ENCODE peak calls at places on chromosomes 11 and 22, in four cellular contexts. L, O, K and Y are unnamed samples.

GRCh38 chr22:22995166-22995565 is 75.2 kb upstream of the GNAZ start:
- DNase-seq in L (peak; percentile 72), O (no peak), K (no peak), Y (no peak)

GRCh38 chr22:27347951-27348350 is 453.6 kb downstream of the MN1 start:
- DNase-seq in L (no peak), O (no peak), K (no peak), Y (no peak)

GRCh38 chr11:12137938-12138731 is 27.7 kb downstream of the MICAL2 start:
- DNase-seq in L (no peak), O (no peak), K (no peak), Y (no peak)

GRCh38 chr22:26554956-26555355 is 35.0 kb downstream of the TPST2 start:
- DNase-seq in L (no peak), O (peak; percentile 46), K (no peak), Y (no peak)

GRCh38 chr11:45812581-45813548 is 7.9 kb downstream of the SLC35C1 start:
- DNase-seq in L (no peak), O (no peak), K (no peak), Y (no peak)

GRCh38 chr11:18019650-18020049 is 6.8 kb upstream of the SERGEF start:
- DNase-seq in L (no peak), O (no peak), K (no peak), Y (no peak)

GRCh38 chr11:74004694-74005615 is 3.9 kb downstream of the UCP3 start:
- DNase-seq in L (peak; percentile 45), O (no peak), K (no peak), Y (no peak)

GRCh38 chr11:92123540-92123939 is 101.1 kb upstream of the FAT3 start:
- DNase-seq in L (no peak), O (no peak), K (no peak), Y (no peak)

GRCh38 chr22:42432020-42432596 is at the start of gene NFAM1:
- DNase-seq in L (no peak), O (no peak), K (no peak), Y (no peak)

GRCh38 chr11:43693069-43693468 is 12.5 kb downstream of the HSD17B12 start:
- DNase-seq in L (no peak), O (no peak), K (no peak), Y (no peak)

GRCh38 chr11:86715611-86716010 is 43.2 kb upstream of the ME3 start:
- DNase-seq in L (no peak), O (no peak), K (no peak), Y (no peak)

GRCh38 chr11:2375341-2375853 is 1.7 kb upstream of the CD81 start:
- DNase-seq in L (no peak), O (no peak), K (peak; percentile 16), Y (no peak)

GRCh38 chr11:12592283-12592682 is 81.9 kb upstream of the TEAD1 start:
- DNase-seq in L (no peak), O (no peak), K (no peak), Y (no peak)

GRCh38 chr11:1515082-1516060 is 28.8 kb upstream of the MOB2 start:
- DNase-seq in L (peak; percentile 82), O (peak; percentile 49), K (peak; percentile 23), Y (peak; percentile 93)

GRCh38 chr22:37741312-37741795 is 44.5 kb downstream of the TRIOBP start:
- DNase-seq in L (no peak), O (no peak), K (peak; percentile 73), Y (peak; percentile 75)

GRCh38 chr22:19815823-19816290 is 38.8 kb downstream of the GNB1L start:
- DNase-seq in L (no peak), O (no peak), K (no peak), Y (no peak)

GRCh38 chr11:20353829-20354434 is 9.6 kb upstream of the HTATIP2 start:
- DNase-seq in L (peak; percentile 53), O (no peak), K (peak; percentile 46), Y (peak; percentile 44)

GRCh38 chr11:33869511-33870422 is 22.1 kb downstream of the LMO2 start:
- DNase-seq in L (peak; percentile 61), O (no peak), K (no peak), Y (peak; percentile 14)

GRCh38 chr11:44539971-44540370 is 25.5 kb upstream of the CD82 start:
- DNase-seq in L (no peak), O (no peak), K (no peak), Y (no peak)

GRCh38 chr22:29257751-29258181 is 10.0 kb downstream of the RHBDD3 start:
- DNase-seq in L (peak; percentile 2), O (no peak), K (no peak), Y (no peak)

GRCh38 chr11:114285599-114285998 is 10.6 kb upstream of the NNMT start:
- DNase-seq in L (peak; percentile 31), O (no peak), K (no peak), Y (no peak)

GRCh38 chr11:102147632-102148031 is 37.4 kb downstream of the YAP1 start:
- DNase-seq in L (no peak), O (no peak), K (no peak), Y (no peak)

GRCh38 chr22:32775957-32776356 is 25.5 kb upstream of the TIMP3 start:
- DNase-seq in L (peak; percentile 22), O (no peak), K (peak; percentile 68), Y (peak; percentile 29)

GRCh38 chr11:68989936-68990606 is 9.3 kb upstream of the MRGPRD start:
- DNase-seq in L (no peak), O (no peak), K (no peak), Y (no peak)

GRCh38 chr11:108886608-108887007 is 221.7 kb downstream of the DDX10 start:
- DNase-seq in L (no peak), O (no peak), K (no peak), Y (peak; percentile 28)

GRCh38 chr22:50545522-50546325 is at the start of gene KLHDC7B:
- DNase-seq in L (no peak), O (no peak), K (no peak), Y (no peak)

GRCh38 chr22:50542416-50542927 is 3.2 kb upstream of the KLHDC7B start:
- DNase-seq in L (no peak), O (no peak), K (no peak), Y (no peak)

GRCh38 chr22:50544746-50545253 is 899 bp upstream of the KLHDC7B start:
- DNase-seq in L (no peak), O (no peak), K (no peak), Y (no peak)

GRCh38 chr22:50546326-50547230 is 879 bp downstream of the KLHDC7B start:
- DNase-seq in L (no peak), O (no peak), K (no peak), Y (no peak)

GRCh38 chr22:50544078-50544745 is 1.5 kb upstream of the KLHDC7B start:
- DNase-seq in L (no peak), O (no peak), K (no peak), Y (peak; percentile 82)
- TF ChIP-seq PHF8 in L (no peak), O (no peak), K (no peak), Y (no peak)

DNA sequence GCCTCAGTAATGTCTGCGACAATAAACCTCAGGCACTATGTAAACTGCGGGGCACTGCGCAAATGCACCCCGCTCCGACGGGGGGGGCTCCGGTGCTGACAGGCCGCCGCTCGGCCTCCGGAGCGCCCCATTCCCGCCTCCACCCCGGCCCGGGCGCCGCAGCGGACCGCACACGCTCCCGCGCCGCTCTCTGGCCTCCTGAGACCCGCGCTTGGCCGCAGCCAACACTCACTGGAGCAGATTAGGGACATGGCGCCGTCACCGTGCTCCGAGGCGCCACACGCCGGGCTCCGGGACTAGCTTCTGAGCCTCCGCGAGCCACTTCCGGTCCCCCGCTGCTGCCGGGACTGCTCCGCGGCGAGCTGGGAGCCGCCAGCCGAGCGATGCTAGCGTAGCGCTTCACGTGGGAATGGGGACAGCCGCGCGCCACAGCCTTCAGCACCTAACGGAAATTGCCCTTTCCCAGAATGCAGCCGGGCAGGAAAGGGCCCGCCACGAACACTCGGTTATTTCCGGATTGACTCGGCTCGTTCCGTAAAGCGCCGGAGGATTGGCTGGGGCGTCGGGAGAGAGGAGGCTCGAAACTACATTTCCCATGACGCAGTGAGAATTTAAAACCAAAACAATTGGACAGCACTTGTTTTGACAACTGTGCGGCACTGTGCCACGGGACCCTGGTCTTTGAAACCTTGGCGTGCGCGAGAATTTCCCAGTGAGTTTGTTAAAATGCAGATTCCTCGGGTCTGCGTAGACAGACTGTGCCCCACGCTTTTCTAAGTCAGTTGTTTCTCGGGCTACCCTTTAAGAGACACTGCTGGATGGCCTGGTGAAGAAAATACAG is at the start of gene PRPF19:
- DNase-seq in L (peak; percentile 97), O (peak; percentile 74), K (peak; percentile 96), Y (peak; percentile 93)
- TF ChIP-seq PHF8 in L (peak; percentile 91), O (peak; percentile 79), K (peak; percentile 94), Y (peak; percentile 83)

GRCh38 chr11:116339306-116339705 is 433.5 kb downstream of the BUD13 start:
- DNase-seq in L (no peak), O (no peak), K (peak; percentile 86), Y (no peak)
- TF ChIP-seq PHF8 in L (no peak), O (no peak), K (no peak), Y (no peak)

GRCh38 chr22:49768511-49768910 is 59.2 kb downstream of the BRD1 start:
- DNase-seq in L (no peak), O (no peak), K (no peak), Y (no peak)

GRCh38 chr22:49769691-49770315 is 57.9 kb downstream of the BRD1 start:
- DNase-seq in L (no peak), O (no peak), K (no peak), Y (no peak)

GRCh38 chr22:49768077-49768476 is 59.6 kb downstream of the BRD1 start:
- DNase-seq in L (no peak), O (no peak), K (no peak), Y (no peak)

GRCh38 chr22:49770454-49771265 is 57.0 kb downstream of the BRD1 start:
- DNase-seq in L (no peak), O (no peak), K (no peak), Y (no peak)

DNA sequence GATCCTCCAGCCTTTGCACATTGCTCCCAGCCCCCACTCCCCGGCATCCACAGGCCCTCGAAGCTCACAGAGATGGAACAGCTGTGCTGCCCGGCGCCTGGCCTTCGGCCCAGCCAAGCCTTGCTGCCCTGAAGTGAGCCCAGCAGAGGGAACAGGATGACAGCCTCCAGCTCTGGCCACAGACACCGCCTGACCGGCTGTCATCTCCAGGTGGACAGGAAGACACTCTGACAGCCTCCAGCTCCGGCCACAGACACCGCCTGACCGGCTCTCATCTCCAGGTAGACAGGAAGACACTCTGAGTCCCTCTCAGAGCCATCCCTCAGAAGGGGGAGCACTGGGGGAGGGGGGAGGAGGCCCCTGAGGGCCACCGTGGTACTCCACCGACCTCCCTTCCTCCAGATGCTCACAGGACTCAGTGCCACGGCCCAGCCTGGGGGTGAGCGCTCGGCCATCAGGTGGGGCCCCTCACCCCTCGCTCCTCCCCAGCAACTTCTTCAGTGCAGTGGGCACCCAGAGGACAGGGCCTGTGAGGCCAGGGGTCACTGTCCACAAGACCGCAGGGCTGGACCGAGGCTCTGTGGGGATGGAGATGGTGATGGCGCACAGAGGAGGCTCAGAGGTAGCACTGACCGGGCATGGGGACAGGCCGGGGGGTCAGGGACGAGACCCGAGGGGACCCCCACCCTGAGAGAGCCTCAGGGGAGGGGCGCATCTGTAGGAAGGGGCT is 58.5 kb downstream of the BRD1 start:
- DNase-seq in L (no peak), O (no peak), K (no peak), Y (no peak)
- TF ChIP-seq PHF8 in L (no peak), O (no peak), K (no peak), Y (no peak)

DNA sequence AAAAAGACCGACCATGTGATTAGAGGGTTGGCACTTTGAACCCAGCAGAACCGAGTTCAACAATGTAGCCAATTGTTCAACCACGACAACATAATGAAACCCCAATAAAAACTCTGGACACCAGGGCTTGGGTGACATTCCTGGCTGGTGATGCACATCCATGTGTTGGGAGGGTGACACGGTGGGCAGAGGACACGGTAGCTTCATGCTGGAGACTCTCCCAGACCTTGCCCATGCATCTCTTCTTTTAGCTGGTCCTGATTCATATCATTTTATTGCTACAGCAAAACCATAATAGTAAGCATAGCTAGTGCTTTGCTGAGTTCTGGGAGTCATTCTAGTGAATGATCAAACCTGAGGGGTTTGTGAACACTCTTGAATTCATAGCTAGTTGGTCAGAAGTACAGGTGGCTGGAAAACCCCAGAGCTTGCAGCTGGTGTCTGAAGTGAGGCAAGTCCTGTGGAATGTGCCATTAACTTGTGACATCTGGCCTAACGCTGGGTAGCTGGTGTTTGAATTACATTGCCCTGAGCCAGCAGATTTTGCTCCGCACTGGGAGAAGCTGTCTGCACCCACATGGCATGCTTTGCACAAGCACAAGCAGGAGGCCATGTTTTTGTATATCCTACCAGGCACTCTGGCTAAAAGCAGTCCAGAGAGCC is 14.0 kb downstream of the RPUSD4 start:
- DNase-seq in L (no peak), O (no peak), K (no peak), Y (no peak)
- TF ChIP-seq PHF8 in L (no peak), O (no peak), K (no peak), Y (no peak)